ENCODE peak calls at places on chromosome 19, in seven cellular contexts. R, C, J, Y, X, F and P are unnamed samples.

GRCh38 chr19:27522223-27522622 is 1690.7 kb downstream of the UQCRFS1 start:
- DNase-seq in R (no peak), J (no peak), Y (no peak), C (no peak), X (no peak), F (no peak), P (no peak)

GRCh38 chr19:18733196-18733647 is 49.7 kb downstream of the CRTC1 start:
- DNase-seq in F (no peak), C (no peak), X (no peak), J (peak), Y (no peak), R (peak), P (no peak)

GRCh38 chr19:2867025-2867991 is at the start of gene ZNF556:
- DNase-seq in Y (no peak), X (peak), F (no peak), J (peak), R (no peak), C (peak), P (peak)

GRCh38 chr19:12796146-12797071 is 5.1 kb downstream of the JUNB start:
- DNase-seq in F (peak), X (peak), C (peak), Y (peak), R (peak), J (peak), P (peak)

GRCh38 chr19:51354103-51354741 is 12.0 kb downstream of the ETFB start:
- DNase-seq in Y (no peak), J (no peak), R (no peak), C (no peak), F (no peak), X (no peak), P (no peak)

GRCh38 chr19:19134687-19135158 is 3.6 kb downstream of the TMEM161A start:
- DNase-seq in J (no peak), R (peak), F (peak), Y (no peak), C (no peak), X (no peak), P (no peak)

GRCh38 chr19:39746836-39747529 is 9.2 kb upstream of the CLC start:
- DNase-seq in J (no peak), F (no peak), X (no peak), C (no peak), Y (no peak), R (no peak), P (no peak)

GRCh38 chr19:46634045-46634655 is 1.9 kb downstream of the GNG8 start:
- DNase-seq in X (peak), F (peak), R (peak), Y (no peak), J (peak), C (peak), P (peak)

GRCh38 chr19:38528213-38528755 is 89.5 kb downstream of the MAP4K1 start:
- DNase-seq in C (no peak), J (no peak), X (no peak), R (no peak), F (peak), Y (no peak), P (no peak)

GRCh38 chr19:12788682-12789097 is 2.6 kb upstream of the JUNB start:
- DNase-seq in X (no peak), R (peak), C (no peak), F (peak), J (peak), Y (no peak), P (no peak)

GRCh38 chr19:46068345-46069258 is 27.8 kb upstream of the IGFL4 start:
- DNase-seq in F (no peak), C (no peak), Y (peak), R (no peak), J (no peak), X (no peak), P (no peak)

GRCh38 chr19:45632468-45633196 is 6.6 kb downstream of the EML2 start:
- DNase-seq in C (no peak), Y (peak), X (no peak), R (peak), J (no peak), F (peak), P (peak)

GRCh38 chr19:56712609-56713008 is 41.1 kb upstream of the ZNF835 start:
- DNase-seq in R (no peak), F (no peak), J (no peak), Y (no peak), C (no peak), X (peak), P (no peak)

GRCh38 chr19:49658139-49658517 is 7.5 kb downstream of the IRF3 start:
- DNase-seq in X (no peak), J (no peak), Y (no peak), F (no peak), R (no peak), C (no peak), P (no peak)

GRCh38 chr19:13817615-13818371 is 22.6 kb downstream of the ZSWIM4 start:
- DNase-seq in C (peak), J (peak), X (no peak), F (peak), R (no peak), Y (no peak), P (no peak)

GRCh38 chr19:38360351-38360750 is 14.0 kb upstream of the PSMD8 start:
- DNase-seq in Y (no peak), F (no peak), X (no peak), C (no peak), J (no peak), R (no peak), P (no peak)

GRCh38 chr19:17553256-17553655 is 2.2 kb upstream of the COLGALT1 start:
- DNase-seq in F (no peak), J (no peak), X (no peak), Y (peak), C (no peak), R (peak), P (peak)